ENCODE peak calls at places on chromosomes 7 and 10, in nine cellular contexts. K, Z, V, H, D, R, X, Y and S are unnamed samples.
A peak's percentile ranks its signal among the peaks of the same experiment; 100 is the strongest.

GRCh38 chr10:56298941-56299340 is 62.1 kb downstream of the ZWINT start:
- DNase-seq in D (no peak), Z (no peak), H (no peak), K (no peak), V (no peak), Y (no peak), X (no peak), R (no peak), S (no peak)

GRCh38 chr10:30454744-30455498 is 20.9 kb downstream of the MAP3K8 start:
- DNase-seq in Y (no peak), K (no peak), V (no peak), R (peak; percentile 5), D (no peak), X (peak; percentile 45), Z (no peak), H (peak; percentile 97), S (no peak)

GRCh38 chr10:63722537-63722936 is 201.3 kb downstream of the REEP3 start:
- DNase-seq in V (no peak), R (no peak), Z (no peak), K (no peak), H (peak; percentile 92), Y (no peak), D (no peak), X (no peak), S (no peak)

GRCh38 chr7:82961240-82961639 is 201.4 kb downstream of the PCLO start:
- DNase-seq in H (no peak), K (no peak), R (no peak), V (no peak), D (no peak), X (no peak), Z (no peak), Y (no peak), S (no peak)

GRCh38 chr7:151982806-151983205 is 26.6 kb downstream of the GALNTL5 start:
- DNase-seq in Z (no peak), K (no peak), D (no peak), R (no peak), Y (no peak), V (no peak), H (no peak), X (no peak), S (no peak)

GRCh38 chr7:80783688-80784327 is 135.0 kb downstream of the SEMA3C start:
- DNase-seq in R (no peak), X (no peak), D (no peak), K (no peak), Z (no peak), Y (no peak), V (no peak), H (peak; percentile 44), S (no peak)

GRCh38 chr10:15369642-15370211 is 1.4 kb downstream of the FAM171A1 start:
- DNase-seq in R (peak; percentile 43), Z (no peak), Y (no peak), K (no peak), V (no peak), X (no peak), D (no peak), H (no peak), S (no peak)

GRCh38 chr7:101677421-101678137 is 48.5 kb upstream of the MYL10 start:
- DNase-seq in Z (no peak), D (no peak), X (peak; percentile 14), K (no peak), R (no peak), H (peak; percentile 34), Y (no peak), V (no peak), S (peak; percentile 26)

GRCh38 chr10:19835952-19836351 is 19.7 kb downstream of the PLXDC2 start:
- DNase-seq in Y (no peak), K (no peak), H (no peak), R (no peak), D (no peak), Z (no peak), X (no peak), V (no peak), S (no peak)

GRCh38 chr10:125064681-125065492 is 95.5 kb downstream of the CTBP2 start:
- DNase-seq in D (no peak), H (peak; percentile 94), Y (no peak), X (peak; percentile 94), R (peak; percentile 55), Z (no peak), K (peak; percentile 4), V (no peak), S (no peak)

GRCh38 chr10:98349508-98349922 is 65.5 kb downstream of the PYROXD2 start:
- DNase-seq in V (no peak), Z (no peak), Y (no peak), D (no peak), K (no peak), X (no peak), H (peak; percentile 100), R (peak; percentile 34), S (no peak)

GRCh38 chr10:76892766-76893479 is 744.7 kb downstream of the KCNMA1 start:
- DNase-seq in Y (no peak), Z (no peak), R (no peak), H (no peak), X (no peak), V (no peak), K (no peak), D (no peak), S (no peak)

GRCh38 chr10:114663631-114664030 is 5.6 kb upstream of the ABLIM1 start:
- DNase-seq in H (no peak), V (no peak), R (no peak), Z (no peak), Y (no peak), D (no peak), X (no peak), K (no peak), S (no peak)

GRCh38 chr7:106430103-106430502 is 145.3 kb upstream of the NAMPT start:
- DNase-seq in D (no peak), H (no peak), Z (no peak), K (no peak), Y (no peak), V (no peak), R (no peak), X (no peak), S (no peak)

GRCh38 chr10:92972066-92972870 is 88.3 kb upstream of the CYP26C1 start:
- DNase-seq in D (no peak), V (no peak), R (peak; percentile 27), Y (no peak), Z (no peak), K (no peak), H (peak; percentile 80), X (peak; percentile 93), S (no peak)

GRCh38 chr7:32378991-32379390 is 111.2 kb downstream of the LSM5 start:
- DNase-seq in H (no peak), Z (no peak), R (no peak), K (no peak), X (peak; percentile 32), V (no peak), Y (no peak), D (peak; percentile 25), S (no peak)

GRCh38 chr10:49298666-49298989 is 342 bp upstream of the C10orf71 start:
- DNase-seq in V (no peak), R (no peak), D (no peak), Y (no peak), X (no peak), K (no peak), Z (no peak), H (peak; percentile 3), S (no peak)

GRCh38 chr10:93897070-93897797 is 3.5 kb downstream of the SLC35G1 start:
- DNase-seq in R (no peak), H (no peak), Z (no peak), V (no peak), Y (no peak), K (no peak), D (no peak), X (no peak), S (no peak)

GRCh38 chr7:12570529-12571461 is at the start of gene SCIN:
- DNase-seq in Y (peak; percentile 54), H (no peak), X (no peak), K (no peak), Z (no peak), R (peak; percentile 85), V (peak; percentile 4), D (peak; percentile 76), S (peak; percentile 55)

GRCh38 chr10:102505462-102506115 is 1.8 kb downstream of the SUFU start:
- DNase-seq in Y (no peak), V (no peak), X (no peak), Z (no peak), K (no peak), D (no peak), R (no peak), H (no peak), S (no peak)

GRCh38 chr10:87658383-87658795 is 1.3 kb upstream of the PAPSS2 start:
- DNase-seq in Z (no peak), D (peak; percentile 41), H (no peak), X (no peak), V (no peak), R (no peak), Y (no peak), K (no peak), S (no peak)

GRCh38 chr7:82247814-82248433 is 195.7 kb downstream of the CACNA2D1 start:
- DNase-seq in X (peak; percentile 26), H (peak; percentile 12), K (no peak), Y (no peak), D (peak; percentile 11), R (no peak), V (peak; percentile 23), Z (no peak), S (no peak)

GRCh38 chr7:10205690-10206089 is 768.0 kb upstream of the PHF14 start:
- DNase-seq in K (no peak), H (no peak), Y (no peak), D (no peak), X (no peak), V (no peak), R (no peak), Z (no peak), S (no peak)

GRCh38 chr10:11793762-11794479 is 29.2 kb upstream of the PROSER2 start:
- DNase-seq in Y (no peak), V (no peak), X (peak; percentile 90), K (no peak), Z (no peak), H (peak; percentile 48), D (no peak), R (no peak), S (no peak)

GRCh38 chr10:127354992-127355391 is 158.6 kb upstream of the INSYN2A start:
- DNase-seq in V (no peak), K (no peak), H (no peak), D (peak; percentile 6), X (peak; percentile 8), R (no peak), Y (no peak), Z (no peak), S (no peak)

GRCh38 chr7:129836983-129837382 is 115.8 kb downstream of the UBE2H start:
- DNase-seq in H (no peak), D (no peak), K (no peak), V (no peak), X (no peak), Z (no peak), R (no peak), Y (no peak), S (no peak)

GRCh38 chr10:23174075-23174973 is 17.8 kb upstream of the PTF1A start:
- DNase-seq in Z (no peak), D (no peak), V (no peak), X (no peak), K (no peak), Y (no peak), H (no peak), R (no peak), S (no peak)

GRCh38 chr10:86298501-86299001 is 68.0 kb downstream of the GRID1 start:
- DNase-seq in H (no peak), X (no peak), V (no peak), D (no peak), Z (no peak), K (no peak), Y (peak; percentile 29), R (no peak), S (no peak)